ENCODE peak calls at places on chromosomes 2 and 18, in ten cellular contexts. E is brain microvascular endothelial cell, X is GM20000, Q is GM12865, I is AG10803, J is IMR-90, R is heart right ventricle, Z is HCT116, D is progenitor cell of endocrine pancreas, T is upper lobe of left lung. F is an unnamed sample.
A peak's percentile ranks its signal among the peaks of the same experiment; 100 is the strongest.

GRCh38 chr18:79521806-79522205 is 126.1 kb downstream of the NFATC1 start:
- DNase-seq in E (no peak), X (no peak), Q (no peak), I (no peak), J (no peak), R (no peak), Z (no peak), D (no peak), T (no peak), F (no peak)

GRCh38 chr2:98702127-98702802 is 28.7 kb downstream of the MGAT4A start:
- DNase-seq in E (no peak), X (no peak), Q (no peak), I (no peak), J (no peak), R (peak; percentile 33), Z (no peak), D (peak; percentile 11), T (no peak), F (no peak)

GRCh38 chr2:70041666-70042065 is 45.6 kb upstream of the PCBP1 start:
- DNase-seq in E (no peak), X (no peak), Q (no peak), I (peak; percentile 30), J (peak; percentile 28), R (no peak), Z (no peak), D (no peak), T (no peak), F (no peak)

GRCh38 chr2:10497797-10498251 is 49.7 kb upstream of the ODC1 start:
- DNase-seq in E (peak; percentile 51), X (no peak), Q (no peak), I (peak; percentile 79), J (peak; percentile 83), R (no peak), Z (peak; percentile 49), D (no peak), T (peak; percentile 87), F (no peak)

GRCh38 chr2:196404276-196404675 is 232.9 kb upstream of the STK17B start:
- DNase-seq in E (no peak), X (no peak), Q (no peak), I (no peak), J (no peak), R (no peak), Z (no peak), D (no peak), T (no peak), F (no peak)

GRCh38 chr18:519019-519879 is 18.7 kb upstream of the COLEC12 start:
- DNase-seq in E (peak; percentile 40), X (peak; percentile 69), Q (peak; percentile 65), I (peak; percentile 68), J (peak; percentile 80), R (peak; percentile 71), Z (no peak), D (no peak), T (no peak), F (no peak)

GRCh38 chr18:57080479-57080878 is 66.4 kb upstream of the BOD1L2 start:
- DNase-seq in E (no peak), X (no peak), Q (no peak), I (no peak), J (no peak), R (no peak), Z (no peak), D (no peak), T (no peak), F (no peak)

GRCh38 chr2:99450199-99450598 is 39.6 kb downstream of the REV1 start:
- DNase-seq in E (no peak), X (no peak), Q (no peak), I (no peak), J (no peak), R (no peak), Z (no peak), D (no peak), T (no peak), F (no peak)

GRCh38 chr2:133377021-133377481 is 191.2 kb downstream of the NCKAP5 start:
- DNase-seq in E (no peak), X (no peak), Q (no peak), I (peak; percentile 84), J (peak; percentile 78), R (no peak), Z (no peak), D (no peak), T (no peak), F (no peak)

GRCh38 chr2:71226965-71227560 is at the start of gene PAIP2B:
- DNase-seq in E (peak; percentile 99), X (peak; percentile 91), Q (peak; percentile 96), I (peak; percentile 98), J (peak; percentile 97), R (peak; percentile 98), Z (peak; percentile 99), D (peak; percentile 95), T (peak; percentile 96), F (peak; percentile 98)

GRCh38 chr18:63320041-63320689 is 596 bp upstream of the BCL2 start:
- DNase-seq in E (peak; percentile 63), X (peak; percentile 95), Q (peak; percentile 93), I (peak; percentile 77), J (peak; percentile 75), R (peak; percentile 80), Z (peak; percentile 29), D (peak; percentile 51), T (peak; percentile 95), F (peak; percentile 79)
- TF ChIP-seq CTCF in E (no peak), X (no peak), Q (peak; percentile 18), I (no peak), J (peak; percentile 23), R (peak; percentile 20), Z (no peak), D (no peak), T (peak; percentile 38), F (no peak)

GRCh38 chr18:14975431-14975830 is 227.5 kb downstream of the ANKRD30B start:
- DNase-seq in E (no peak), X (no peak), Q (no peak), I (no peak), J (no peak), R (no peak), Z (no peak), D (no peak), T (peak; percentile 15), F (no peak)

GRCh38 chr18:14979875-14980274 is 231.9 kb downstream of the ANKRD30B start:
- DNase-seq in E (no peak), X (no peak), Q (no peak), I (no peak), J (no peak), R (no peak), Z (no peak), D (no peak), T (no peak), F (no peak)

GRCh38 chr18:14976736-14977430 is 228.9 kb downstream of the ANKRD30B start:
- DNase-seq in E (no peak), X (no peak), Q (no peak), I (peak; percentile 26), J (no peak), R (no peak), Z (no peak), D (no peak), T (no peak), F (no peak)

GRCh38 chr18:14978191-14978590 is 230.2 kb downstream of the ANKRD30B start:
- DNase-seq in E (no peak), X (no peak), Q (no peak), I (no peak), J (no peak), R (no peak), Z (no peak), D (no peak), T (peak; percentile 7), F (no peak)

DNA sequence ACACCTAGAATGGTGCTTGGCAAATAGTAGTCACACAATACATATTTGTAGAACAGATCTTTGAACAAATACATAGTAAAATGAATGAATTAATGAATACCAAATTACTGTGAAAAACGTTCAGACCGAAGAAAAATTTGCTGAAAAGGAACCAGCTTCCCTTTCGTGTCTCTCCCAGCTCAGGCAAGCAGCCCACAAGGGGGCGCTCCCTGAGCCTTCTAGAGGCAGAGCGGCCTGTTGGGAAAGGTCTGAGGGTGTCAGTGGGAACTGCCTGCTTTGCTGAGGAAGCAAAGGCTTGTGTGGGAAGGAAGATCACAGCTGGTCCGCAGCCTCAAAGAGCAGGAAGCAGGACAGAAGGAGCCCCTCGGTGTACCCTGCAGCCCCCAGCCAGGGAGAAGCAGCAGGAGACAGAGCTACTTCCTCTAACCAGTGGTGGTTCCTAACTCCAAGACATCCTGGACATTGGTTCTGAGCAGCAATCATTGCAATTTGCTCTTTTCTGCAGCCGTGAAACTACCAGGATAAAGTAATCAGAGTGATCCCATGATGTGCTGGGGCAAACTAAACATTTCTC is 231.1 kb downstream of the ANKRD30B start:
- DNase-seq in E (no peak), X (no peak), Q (no peak), I (peak; percentile 54), J (no peak), R (no peak), Z (no peak), D (no peak), T (no peak), F (no peak)
- TF ChIP-seq CTCF in E (peak; percentile 73), X (no peak), Q (no peak), I (peak; percentile 57), J (no peak), R (peak; percentile 40), Z (peak; percentile 33), D (no peak), T (no peak), F (no peak)

GRCh38 chr2:19369341-19369955 is 11.0 kb upstream of the OSR1 start:
- DNase-seq in E (peak; percentile 43), X (no peak), Q (no peak), I (peak; percentile 50), J (peak; percentile 50), R (no peak), Z (peak; percentile 12), D (no peak), T (no peak), F (no peak)
- TF ChIP-seq CTCF in E (peak; percentile 84), X (no peak), Q (no peak), I (peak; percentile 60), J (peak; percentile 51), R (peak; percentile 12), Z (peak; percentile 40), D (peak; percentile 35), T (no peak), F (peak; percentile 14)

GRCh38 chr2:134466141-134466540 is 212.3 kb downstream of the MGAT5 start:
- DNase-seq in E (no peak), X (peak; percentile 39), Q (peak; percentile 57), I (no peak), J (no peak), R (no peak), Z (peak; percentile 54), D (peak; percentile 39), T (no peak), F (no peak)
- TF ChIP-seq CTCF in E (peak; percentile 24), X (peak; percentile 37), Q (peak; percentile 38), I (no peak), J (peak; percentile 9), R (peak; percentile 47), Z (peak; percentile 72), D (peak; percentile 66), T (no peak), F (peak; percentile 26)

GRCh38 chr2:101252408-101253012 is at the start of gene CNOT11:
- DNase-seq in E (peak; percentile 98), X (peak; percentile 98), Q (peak; percentile 99), I (peak; percentile 98), J (peak; percentile 98), R (peak; percentile 100), Z (peak; percentile 97), D (peak; percentile 99), T (peak; percentile 98), F (peak; percentile 99)
- TF ChIP-seq CTCF in E (no peak), X (no peak), Q (no peak), I (no peak), J (no peak), R (no peak), Z (no peak), D (no peak), T (peak; percentile 9), F (no peak)

F was measured in nephron progenitor cell.